ENCODE peak calls at places on chromosomes 12 and 14, in five cellular contexts. V is caudate nucleus; U is kidney; S is effector memory CD8-positive, alpha-beta T cell; J is NCI-H774. N is an unnamed sample.

GRCh38 chr12:71124833-71125460 is 32.9 kb downstream of the TSPAN8 start:
- DNase-seq in V (no peak), U (no peak), S (no peak), J (no peak), N (no peak)

GRCh38 chr12:20220339-20220738 is 148.0 kb upstream of the PDE3A start:
- DNase-seq in V (no peak), U (no peak), S (no peak), J (no peak), N (no peak)

GRCh38 chr12:109693653-109694224 is 19.9 kb upstream of the FAM222A start:
- DNase-seq in V (no peak), U (no peak), S (no peak), J (no peak), N (no peak)

GRCh38 chr14:65999865-66000264 is 486.3 kb upstream of the CCDC196 start:
- DNase-seq in V (no peak), U (no peak), S (no peak), J (no peak), N (no peak)

GRCh38 chr14:89432226-89432625 is 15.2 kb upstream of the FOXN3 start:
- DNase-seq in V (no peak), U (no peak), S (no peak), J (no peak), N (no peak)

GRCh38 chr12:57242691-57243454 is 8.1 kb downstream of the STAC3 start:
- DNase-seq in V (no peak), U (peak), S (peak), J (peak), N (peak)

GRCh38 chr12:131929530-131930456 is 717 bp downstream of the PUS1 start:
- DNase-seq in V (no peak), U (peak), S (no peak), J (no peak), N (peak)

GRCh38 chr12:20369164-20370000 is 1.0 kb downstream of the PDE3A start:
- DNase-seq in V (no peak), U (peak), S (no peak), J (no peak), N (no peak)

GRCh38 chr12:27550653-27550975 is 26.6 kb downstream of the PPFIBP1 start:
- DNase-seq in V (no peak), U (no peak), S (no peak), J (no peak), N (no peak)

GRCh38 chr12:98750511-98750910 is 105.4 kb downstream of the APAF1 start:
- DNase-seq in V (peak), U (no peak), S (no peak), J (no peak), N (no peak)

GRCh38 chr12:43758247-43758727 is 303 bp downstream of the PUS7L start:
- DNase-seq in V (peak), U (peak), S (no peak), J (no peak), N (no peak)

GRCh38 chr14:33103489-33103888 is 164.8 kb downstream of the NPAS3 start:
- DNase-seq in V (no peak), U (no peak), S (no peak), J (no peak), N (no peak)

GRCh38 chr12:111431772-111432171 is 26.0 kb downstream of the SH2B3 start:
- DNase-seq in V (no peak), U (no peak), S (no peak), J (no peak), N (no peak)

GRCh38 chr14:21267886-21268611 is 1.2 kb downstream of the HNRNPC start:
- DNase-seq in V (no peak), U (no peak), S (no peak), J (no peak), N (no peak)

GRCh38 chr12:101608301-101609133 is 13.7 kb downstream of the MYBPC1 start:
- DNase-seq in V (no peak), U (no peak), S (no peak), J (peak), N (no peak)

GRCh38 chr12:69062838-69063237 is 129.9 kb upstream of the CPM start:
- DNase-seq in V (no peak), U (no peak), S (no peak), J (no peak), N (no peak)

GRCh38 chr12:113808095-113808951 is 157.8 kb downstream of the RBM19 start:
- DNase-seq in V (no peak), U (no peak), S (no peak), J (no peak), N (no peak)

GRCh38 chr12:115199831-115200230 is 515.9 kb upstream of the TBX3 start:
- DNase-seq in V (no peak), U (no peak), S (no peak), J (no peak), N (no peak)

N was measured in CD4-positive, CD25-positive, alpha-beta regulatory T cell.